ENCODE peak calls at places on chromosome 5, in nine cellular contexts. B is GM12865, T is neural progenitor cell, S is HCT116, V is IMR-90, I is heart right ventricle, R is coronary artery, U is left lung, A is choroid plexus epithelial cell. P is an unnamed sample.

GRCh38 chr5:65157906-65158603 is 323.7 kb downstream of the ADAMTS6 start:
- DNase-seq in A (no peak), R (no peak), T (no peak), V (no peak), B (no peak), U (no peak), I (no peak), S (peak), P (no peak)

GRCh38 chr5:138077064-138077696 is 6.7 kb upstream of the WNT8A start:
- DNase-seq in A (peak), B (peak), U (no peak), R (no peak), V (peak), S (peak), I (no peak), T (peak), P (peak)

GRCh38 chr5:128405159-128405558 is 132.9 kb downstream of the FBN2 start:
- DNase-seq in R (no peak), B (no peak), A (no peak), V (no peak), U (no peak), S (no peak), I (no peak), T (no peak), P (no peak)

GRCh38 chr5:142012186-142012785 is 541 bp downstream of the GNPDA1 start:
- DNase-seq in R (no peak), B (peak), V (no peak), T (peak), U (peak), S (peak), I (peak), A (peak), P (peak)

GRCh38 chr5:141001466-141001853 is 35.2 kb downstream of the PCDHAC2 start:
- DNase-seq in R (no peak), I (no peak), V (no peak), U (peak), T (peak), B (no peak), S (peak), A (no peak), P (no peak)

GRCh38 chr5:144209421-144209820 is 38.7 kb downstream of the KCTD16 start:
- DNase-seq in B (no peak), T (no peak), A (no peak), I (no peak), V (no peak), U (no peak), R (no peak), S (no peak), P (no peak)

GRCh38 chr5:131814990-131815389 is 18.2 kb upstream of the FNIP1 start:
- DNase-seq in B (no peak), U (no peak), A (peak), I (no peak), S (peak), R (no peak), T (no peak), V (peak), P (no peak)

GRCh38 chr5:82364497-82364896 is 86.3 kb upstream of the RPS23 start:
- DNase-seq in R (no peak), S (no peak), I (no peak), U (no peak), V (peak), B (no peak), A (peak), T (peak), P (no peak)

GRCh38 chr5:31328031-31328430 is 134.5 kb downstream of the CDH6 start:
- DNase-seq in V (no peak), A (no peak), I (no peak), U (no peak), B (no peak), S (no peak), T (no peak), R (no peak), P (no peak)

GRCh38 chr5:131252824-131253171 is 11.1 kb upstream of the CDC42SE2 start:
- DNase-seq in V (no peak), U (peak), B (peak), I (peak), R (no peak), S (no peak), A (no peak), T (no peak), P (peak)

GRCh38 chr5:142922223-142922952 is 152.2 kb downstream of the ARHGAP26 start:
- DNase-seq in S (no peak), R (no peak), U (no peak), T (peak), V (peak), A (peak), B (peak), I (no peak), P (peak)

GRCh38 chr5:88677943-88678779 is 204.8 kb downstream of the MEF2C start:
- DNase-seq in A (no peak), B (no peak), I (no peak), R (no peak), T (peak), V (no peak), U (no peak), S (no peak), P (no peak)

GRCh38 chr5:12125895-12126294 is 221.6 kb upstream of the CTNND2 start:
- DNase-seq in B (no peak), V (no peak), S (no peak), T (no peak), R (no peak), U (no peak), I (no peak), A (no peak), P (no peak)

GRCh38 chr5:180332051-180332517 is 21.1 kb downstream of the GFPT2 start:
- DNase-seq in U (no peak), V (no peak), T (peak), R (no peak), S (no peak), I (no peak), B (no peak), A (no peak), P (no peak)

GRCh38 chr5:77064040-77064439 is 23.0 kb downstream of the ZBED3 start:
- DNase-seq in R (no peak), T (no peak), S (no peak), A (no peak), I (no peak), U (no peak), B (no peak), V (no peak), P (peak)
- TF ChIP-seq CTCF in R (no peak), T (peak), S (peak), A (peak), I (no peak), U (no peak), B (no peak), V (no peak), P (peak)

DNA sequence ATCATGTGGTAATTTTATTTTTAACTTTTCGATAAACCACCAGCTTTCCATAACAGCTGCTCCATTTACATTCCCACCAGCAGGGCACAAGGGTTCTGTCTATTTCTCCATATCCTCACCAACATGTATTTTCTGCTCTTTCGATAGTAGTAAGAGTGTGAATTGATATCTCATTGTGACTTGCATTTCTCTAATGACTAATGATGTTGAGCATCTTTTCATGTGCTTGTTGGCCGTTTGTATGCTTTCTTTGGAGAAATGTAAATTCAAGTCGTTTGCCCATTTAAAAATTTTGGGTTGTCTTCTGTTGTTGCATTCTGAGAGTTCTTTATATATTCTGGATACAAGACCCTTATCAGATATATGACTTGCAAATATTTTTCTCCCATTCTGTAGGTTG is 45.9 kb downstream of the PSD2 start:
- DNase-seq in T (no peak), I (no peak), V (no peak), R (no peak), B (no peak), A (no peak), U (no peak), S (no peak), P (no peak)
- TF ChIP-seq CTCF in T (no peak), I (no peak), V (no peak), R (no peak), B (no peak), A (no peak), U (no peak), S (no peak), P (no peak)

GRCh38 chr5:173629628-173630027 is 13.2 kb upstream of the BOD1 start:
- DNase-seq in V (no peak), U (no peak), T (peak), I (no peak), B (peak), A (no peak), R (no peak), S (no peak), P (peak)
- TF ChIP-seq CTCF in V (peak), U (no peak), T (peak), I (no peak), B (peak), A (peak), R (no peak), S (peak), P (peak)

DNA sequence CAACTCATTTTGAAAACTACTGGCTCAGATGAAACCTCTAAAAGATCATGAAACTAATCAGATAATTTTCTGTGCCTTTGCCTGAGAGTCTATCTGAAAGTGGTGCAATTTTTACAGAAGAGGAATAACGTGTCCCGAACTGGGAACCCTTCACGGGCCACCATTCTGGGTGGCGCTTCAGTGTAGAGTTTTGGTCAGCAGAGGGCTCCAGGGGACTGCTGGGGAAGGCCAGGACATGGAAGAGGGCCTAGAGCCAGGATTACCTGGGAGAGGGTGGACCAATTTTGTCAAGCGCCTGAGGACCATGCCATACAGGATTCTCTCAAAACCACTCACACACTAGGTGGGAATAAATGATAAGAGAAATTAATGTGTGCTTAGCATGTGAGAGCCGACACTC is 49.7 kb upstream of the PLEKHG4B start:
- DNase-seq in V (peak), U (no peak), I (no peak), R (no peak), T (peak), S (no peak), B (no peak), A (peak), P (no peak)
- TF ChIP-seq CTCF in V (peak), U (peak), I (peak), R (no peak), T (peak), S (peak), B (no peak), A (peak), P (peak)

DNA sequence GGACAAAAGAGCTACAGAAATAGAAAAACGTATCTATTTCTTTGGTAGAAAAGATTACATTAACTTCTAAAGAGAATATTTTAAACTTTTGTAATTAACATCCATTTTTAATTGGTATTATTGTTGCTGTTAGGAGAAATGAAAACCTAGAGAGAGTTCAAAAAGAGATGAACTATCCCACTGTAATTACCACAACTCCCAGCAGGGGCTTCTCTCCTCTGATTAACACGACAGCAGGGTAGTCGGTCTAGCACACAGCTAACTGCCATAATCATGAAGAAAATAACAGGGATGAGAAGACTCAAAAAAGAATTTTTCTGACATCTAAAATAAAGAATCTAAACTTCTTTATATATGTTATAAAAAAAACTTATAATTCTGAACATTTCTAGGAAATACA is 86.2 kb upstream of the CDH9 start:
- DNase-seq in A (peak), B (no peak), S (no peak), R (no peak), I (no peak), U (no peak), V (peak), T (peak), P (no peak)
- TF ChIP-seq CTCF in A (peak), B (no peak), S (no peak), R (no peak), I (peak), U (no peak), V (peak), T (peak), P (no peak)